ENCODE peak calls at places on chromosomes 6 and 20, in four cellular contexts. R is K562, D is HepG2, S is GM12878. I is an unnamed sample.

GRCh38 chr6:31037692-31038091 is 27.4 kb downstream of the MUC22 start:
- DNase-seq in R (no peak), D (no peak), S (no peak), I (no peak)

GRCh38 chr6:130853555-130854183 is 26.5 kb downstream of the SMLR1 start:
- DNase-seq in R (no peak), D (peak), S (no peak), I (no peak)

GRCh38 chr6:116761779-116762178 is 3.7 kb downstream of the FAM162B start:
- DNase-seq in R (peak), D (no peak), S (no peak), I (no peak)

GRCh38 chr20:4694076-4694475 is 27.6 kb upstream of the PRND start:
- DNase-seq in R (no peak), D (no peak), S (no peak), I (no peak)

GRCh38 chr6:29759457-29759856 is 36.2 kb downstream of the HLA-F start:
- DNase-seq in R (no peak), D (no peak), S (no peak), I (no peak)

GRCh38 chr20:57473246-57474042 is 51.5 kb downstream of the CTCFL start:
- DNase-seq in R (no peak), D (no peak), S (peak), I (peak)

GRCh38 chr20:48066256-48066655 is 281.0 kb upstream of the SULF2 start:
- DNase-seq in R (no peak), D (no peak), S (no peak), I (no peak)

GRCh38 chr6:50829898-50830439 is 11.3 kb downstream of the TFAP2B start:
- DNase-seq in R (no peak), D (no peak), S (no peak), I (no peak)

GRCh38 chr20:55605594-55605993 is 399.7 kb downstream of the CBLN4 start:
- DNase-seq in R (no peak), D (no peak), S (no peak), I (no peak)

GRCh38 chr6:12047304-12047703 is 35.2 kb downstream of the HIVEP1 start:
- DNase-seq in R (no peak), D (no peak), S (no peak), I (no peak)

GRCh38 chr6:16505711-16506362 is 255.4 kb downstream of the ATXN1 start:
- DNase-seq in R (no peak), D (no peak), S (no peak), I (no peak)

GRCh38 chr6:88513920-88514319 is 347.8 kb upstream of the CNR1 start:
- DNase-seq in R (no peak), D (no peak), S (no peak), I (no peak)

GRCh38 chr6:37507690-37508421 is 8.2 kb upstream of the CCDC167 start:
- DNase-seq in R (no peak), D (no peak), S (no peak), I (no peak)

GRCh38 chr20:2859330-2860121 is 13.8 kb upstream of the PTPRA start:
- DNase-seq in R (no peak), D (no peak), S (no peak), I (no peak)

GRCh38 chr6:32271427-32271826 is 47.6 kb upstream of the NOTCH4 start:
- DNase-seq in R (no peak), D (no peak), S (no peak), I (no peak)

GRCh38 chr20:20680991-20681508 is 31.4 kb downstream of the RALGAPA2 start:
- DNase-seq in R (no peak), D (no peak), S (no peak), I (no peak)

GRCh38 chr20:53847118-53847842 is 223.1 kb downstream of the BCAS1 start:
- DNase-seq in R (no peak), D (no peak), S (no peak), I (no peak)

GRCh38 chr20:47305667-47306066 is 50.8 kb downstream of the ZMYND8 start:
- DNase-seq in R (no peak), D (no peak), S (no peak), I (no peak)

GRCh38 chr6:130482645-130483390 is 117.0 kb downstream of the TMEM200A start:
- DNase-seq in R (no peak), D (no peak), S (no peak), I (no peak)

GRCh38 chr6:47353822-47354221 is 44.1 kb upstream of the TNFRSF21 start:
- DNase-seq in R (no peak), D (no peak), S (no peak), I (no peak)

GRCh38 chr6:121365499-121366183 is 31.4 kb upstream of the TBC1D32 start:
- DNase-seq in R (no peak), D (no peak), S (no peak), I (no peak)

GRCh38 chr6:163926642-163927041 is 512.1 kb downstream of the QKI start:
- DNase-seq in R (no peak), D (no peak), S (no peak), I (no peak)

GRCh38 chr20:7629880-7630279 is 310.4 kb downstream of the HAO1 start:
- DNase-seq in R (no peak), D (no peak), S (no peak), I (no peak)

GRCh38 chr6:44920952-44921491 is 407.1 kb upstream of the RUNX2 start:
- DNase-seq in R (peak), D (peak), S (no peak), I (no peak)

GRCh38 chr20:19890358-19891117 is 126.6 kb upstream of the NAA20 start:
- DNase-seq in R (no peak), D (no peak), S (no peak), I (no peak)

GRCh38 chr20:20668639-20669038 is 43.8 kb downstream of the RALGAPA2 start:
- DNase-seq in R (no peak), D (no peak), S (peak), I (no peak)

GRCh38 chr6:44531447-44532015 is 144.0 kb downstream of the CDC5L start:
- DNase-seq in R (no peak), D (no peak), S (no peak), I (no peak)

GRCh38 chr6:149820506-149820905 is 43.7 kb downstream of the LRP11 start:
- DNase-seq in R (peak), D (no peak), S (no peak), I (no peak)

GRCh38 chr6:73797861-73798260 is 101.9 kb downstream of the CD109 start:
- DNase-seq in R (no peak), D (no peak), S (no peak), I (no peak)

GRCh38 chr6:26053929-26054658 is 33.1 kb upstream of the HFE start:
- DNase-seq in R (no peak), D (no peak), S (no peak), I (no peak)

DNA sequence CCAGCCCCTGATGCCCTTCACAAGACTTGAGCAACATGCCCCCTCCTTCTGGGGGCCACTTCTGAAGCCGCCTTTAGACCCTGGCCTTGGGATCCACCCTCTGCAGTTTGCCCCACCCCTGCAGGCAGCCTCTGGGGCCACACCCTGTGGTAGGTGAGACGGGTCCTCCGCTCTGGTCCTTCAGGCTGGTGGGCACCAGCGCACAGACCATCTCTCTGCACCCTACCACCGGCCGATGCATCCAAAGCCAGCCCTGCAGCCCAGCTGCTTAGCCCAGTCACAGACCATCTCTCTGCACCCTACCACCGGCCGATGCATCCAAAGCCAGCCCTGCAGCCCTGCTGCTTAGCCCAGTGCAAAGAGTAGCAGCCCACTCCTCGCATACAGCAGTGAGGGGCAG is 159.3 kb upstream of the ECI2 start:
- DNase-seq in R (no peak), D (no peak), S (no peak), I (no peak)
- TF ChIP-seq TARDBP in R (no peak), D (no peak), S (no peak), I (no peak)

GRCh38 chr6:134391221-134391620 is 73.3 kb upstream of the SGK1 start:
- DNase-seq in R (no peak), D (no peak), S (no peak), I (no peak)
- TF ChIP-seq TARDBP in R (no peak), D (no peak), S (no peak), I (no peak)

GRCh38 chr6:72621243-72622093 is at the start of gene KCNQ5:
- DNase-seq in R (peak), D (no peak), S (no peak), I (no peak)

GRCh38 chr6:72619883-72620696 is 1.8 kb upstream of the KCNQ5 start:
- DNase-seq in R (peak), D (no peak), S (peak), I (no peak)

GRCh38 chr6:72620866-72621242 is 1.0 kb upstream of the KCNQ5 start:
- DNase-seq in R (no peak), D (no peak), S (no peak), I (no peak)

GRCh38 chr6:72617721-72618120 is 4.1 kb upstream of the KCNQ5 start:
- DNase-seq in R (no peak), D (no peak), S (no peak), I (no peak)

DNA sequence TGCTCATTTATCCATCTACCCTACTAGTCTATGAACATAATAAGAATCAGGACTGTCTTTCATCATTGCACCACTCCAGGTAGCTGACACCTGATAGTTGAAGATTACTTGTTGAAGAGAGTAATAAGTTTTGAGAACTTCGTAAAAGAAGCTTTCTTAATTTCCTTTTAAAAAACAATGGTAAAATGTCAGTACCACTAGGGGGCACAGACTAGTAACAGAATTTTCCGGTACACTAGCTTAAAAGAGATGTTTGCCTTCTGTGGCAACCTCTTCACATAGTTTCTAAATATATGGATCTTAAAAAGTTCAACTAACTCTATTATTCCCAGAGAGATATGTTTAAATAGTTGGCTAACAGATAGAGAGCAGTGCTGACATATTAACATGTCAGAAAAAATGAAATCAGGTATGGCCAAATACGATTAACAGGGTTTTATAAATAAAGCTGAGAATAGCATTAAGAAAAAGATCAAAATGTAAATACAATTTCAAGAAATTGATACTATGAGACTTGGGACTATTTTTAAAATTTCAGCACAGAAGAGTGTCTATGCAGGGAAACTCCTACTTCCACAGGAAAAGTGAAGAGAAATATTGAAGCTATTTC is 5.4 kb upstream of the KCNQ5 start:
- DNase-seq in R (peak), D (peak), S (no peak), I (no peak)
- TF ChIP-seq TARDBP in R (no peak), D (no peak), S (no peak), I (no peak)

DNA sequence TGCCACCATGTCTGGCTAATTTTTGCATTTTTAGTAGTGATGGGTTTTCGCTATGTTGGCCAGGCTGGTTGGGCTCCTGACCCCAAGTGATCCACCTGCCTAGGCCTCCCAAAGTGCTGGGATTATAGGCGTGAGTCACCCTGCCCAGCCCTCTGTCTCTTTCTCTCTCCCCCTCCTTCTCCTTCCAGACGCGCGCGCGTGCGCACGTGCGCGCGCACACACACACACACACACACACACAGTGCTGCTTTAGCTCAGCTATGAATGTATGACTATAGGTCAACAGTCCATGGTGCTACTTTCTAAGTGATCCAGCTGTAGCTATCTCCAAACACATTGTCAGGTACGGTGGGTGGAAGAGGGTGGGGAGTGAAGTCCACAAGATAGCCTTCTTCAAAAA is 449.5 kb downstream of the PHF3 start:
- DNase-seq in R (no peak), D (no peak), S (no peak), I (no peak)
- TF ChIP-seq TARDBP in R (no peak), D (no peak), S (no peak), I (no peak)

I was measured in HEK293T.